ENCODE peak calls at places on chromosomes 16 and 17, in seven cellular contexts. D, N, W, E, Z, Y and B are unnamed samples.

GRCh38 chr17:77432034-77432554 is 291.3 kb downstream of the SEC14L1 start:
- DNase-seq in N (no peak), E (no peak), Z (no peak), Y (no peak), D (no peak), W (no peak), B (no peak)

GRCh38 chr17:76528156-76528527 is 9.4 kb downstream of the CYGB start:
- DNase-seq in E (no peak), Z (no peak), W (peak), N (no peak), D (no peak), Y (no peak), B (no peak)

GRCh38 chr17:77778636-77779524 is 179.6 kb upstream of the TNRC6C start:
- DNase-seq in D (no peak), N (no peak), W (no peak), Y (no peak), Z (no peak), E (no peak), B (no peak)

GRCh38 chr16:23026777-23027362 is 122.4 kb downstream of the USP31 start:
- DNase-seq in E (peak), N (peak), W (peak), Y (no peak), D (peak), Z (peak), B (peak)

GRCh38 chr17:65559802-65560627 is 1.4 kb downstream of the AXIN2 start:
- DNase-seq in Z (peak), N (peak), Y (no peak), E (no peak), W (no peak), D (peak), B (no peak)

GRCh38 chr16:369866-370436 is 387 bp downstream of the MRPL28 start:
- DNase-seq in E (no peak), D (no peak), Y (no peak), Z (peak), N (peak), W (no peak), B (no peak)

GRCh38 chr17:50798424-50799344 is 31.4 kb upstream of the ANKRD40CL start:
- DNase-seq in N (peak), Z (no peak), E (no peak), W (no peak), D (no peak), Y (peak), B (no peak)

GRCh38 chr16:61549332-61549731 is 486.9 kb downstream of the CDH8 start:
- DNase-seq in Y (no peak), D (no peak), N (no peak), Z (no peak), E (no peak), W (no peak), B (no peak)

GRCh38 chr17:55305321-55306087 is 40.7 kb downstream of the HLF start:
- DNase-seq in Z (no peak), D (no peak), E (no peak), Y (no peak), W (no peak), N (no peak), B (no peak)

GRCh38 chr17:39793473-39793872 is 55.7 kb downstream of the GRB7 start:
- DNase-seq in E (no peak), W (no peak), Z (no peak), Y (no peak), N (no peak), D (no peak), B (no peak)

GRCh38 chr16:85428899-85429775 is 184.0 kb upstream of the GSE1 start:
- DNase-seq in Y (no peak), Z (peak), D (no peak), E (no peak), N (no peak), W (no peak), B (no peak)

GRCh38 chr16:535446-536405 is 8.2 kb downstream of the CAPN15 start:
- DNase-seq in E (no peak), Z (no peak), Y (peak), D (no peak), N (no peak), W (peak), B (peak)

GRCh38 chr16:28538733-28539596 is at the start of gene NUPR1:
- DNase-seq in E (no peak), D (no peak), Z (no peak), W (peak), N (peak), Y (no peak), B (peak)

GRCh38 chr16:3020604-3021448 is 658 bp downstream of the TNFRSF12A start:
- DNase-seq in Y (peak), N (peak), E (peak), Z (peak), D (peak), W (peak), B (peak)

GRCh38 chr17:9611557-9611956 is 33.8 kb upstream of the USP43 start:
- DNase-seq in D (no peak), E (no peak), W (no peak), Z (no peak), Y (no peak), N (no peak), B (no peak)

GRCh38 chr17:38509772-38510423 is 81.6 kb downstream of the ARHGAP23 start:
- DNase-seq in E (no peak), W (no peak), Y (no peak), N (peak), Z (no peak), D (peak), B (peak)

GRCh38 chr17:36936455-36936934 is 780 bp upstream of the LHX1 start:
- DNase-seq in E (no peak), N (peak), Y (no peak), W (no peak), Z (peak), D (peak), B (no peak)

GRCh38 chr17:16283705-16284104 is 66.7 kb downstream of the PIGL start:
- DNase-seq in W (peak), Z (no peak), Y (peak), E (no peak), N (no peak), D (no peak), B (peak)

GRCh38 chr17:15922586-15922985 is 22.3 kb upstream of the ADORA2B start:
- DNase-seq in Y (no peak), N (no peak), W (no peak), D (no peak), E (no peak), Z (no peak), B (no peak)

GRCh38 chr16:57987441-57988177 is 12.9 kb downstream of the ZNF319 start:
- DNase-seq in E (no peak), D (no peak), N (no peak), Z (no peak), W (no peak), Y (no peak), B (no peak)

GRCh38 chr17:41962768-41963434 is 3.7 kb upstream of the CNP start:
- DNase-seq in N (peak), Y (peak), W (peak), E (peak), D (peak), Z (peak), B (peak)

GRCh38 chr17:31585280-31585630 is 193.8 kb downstream of the RAB11FIP4 start:
- DNase-seq in D (no peak), Y (no peak), Z (no peak), W (no peak), E (no peak), N (no peak), B (no peak)

GRCh38 chr17:66542967-66543525 is 240.6 kb downstream of the PRKCA start:
- DNase-seq in E (no peak), D (no peak), N (no peak), Z (no peak), Y (no peak), W (peak), B (peak)

GRCh38 chr16:73432794-73433455 is 385.0 kb upstream of the ZFHX3 start:
- DNase-seq in D (no peak), Z (no peak), E (no peak), Y (no peak), N (no peak), W (no peak), B (no peak)

GRCh38 chr16:1674751-1675664 is 3.1 kb upstream of the JPT2 start:
- DNase-seq in Z (no peak), N (peak), Y (peak), W (peak), E (no peak), D (no peak), B (peak)

GRCh38 chr16:88012360-88012759 is 61.1 kb downstream of the BANP start:
- DNase-seq in D (no peak), W (no peak), E (no peak), Z (no peak), Y (no peak), N (no peak), B (peak)

GRCh38 chr16:2757344-2757743 is 4.9 kb downstream of the SRRM2 start:
- DNase-seq in W (no peak), D (no peak), N (no peak), Y (no peak), Z (no peak), E (no peak), B (no peak)

GRCh38 chr17:79874329-79874981 is 35.2 kb upstream of the CBX4 start:
- DNase-seq in D (no peak), E (no peak), Z (no peak), Y (no peak), N (peak), W (peak), B (peak)

GRCh38 chr16:68445458-68445857 is 2.9 kb downstream of the SMPD3 start:
- DNase-seq in Y (peak), W (peak), N (peak), E (peak), Z (peak), D (peak), B (peak)

GRCh38 chr16:84487358-84487757 is 17.1 kb downstream of the MEAK7 start:
- DNase-seq in Y (no peak), Z (peak), W (no peak), N (no peak), D (no peak), E (no peak), B (no peak)

GRCh38 chr17:13597723-13598347 is 3.9 kb downstream of the HS3ST3A1 start:
- DNase-seq in Y (peak), Z (no peak), E (no peak), D (no peak), W (peak), N (peak), B (peak)

GRCh38 chr17:51119415-51120356 is 982 bp downstream of the SPAG9 start:
- DNase-seq in Z (peak), Y (no peak), E (peak), W (peak), D (peak), N (peak), B (peak)

GRCh38 chr16:4327782-4328579 is 12.1 kb downstream of the GLIS2 start:
- DNase-seq in Y (no peak), D (peak), E (peak), N (peak), Z (peak), W (peak), B (peak)

GRCh38 chr17:18004901-18005305 is 32.2 kb downstream of the DRC3 start:
- DNase-seq in W (no peak), Y (no peak), D (peak), N (peak), E (no peak), Z (peak), B (no peak)

GRCh38 chr16:4060823-4061222 is 55.4 kb downstream of the ADCY9 start:
- DNase-seq in W (peak), D (no peak), N (no peak), Y (no peak), Z (no peak), E (no peak), B (no peak)

GRCh38 chr17:66564992-66565465 is 262.6 kb downstream of the PRKCA start:
- DNase-seq in Y (peak), N (peak), Z (peak), W (peak), E (no peak), D (peak), B (peak)

GRCh38 chr17:63984206-63984605 is 11.5 kb upstream of the SCN4A start:
- DNase-seq in Y (no peak), N (no peak), W (peak), Z (no peak), D (no peak), E (no peak), B (no peak)

GRCh38 chr17:51802544-51802943 is 356.0 kb downstream of the CA10 start:
- DNase-seq in N (no peak), E (no peak), Z (no peak), Y (no peak), W (no peak), D (no peak), B (no peak)

GRCh38 chr17:62723842-62724241 is 84.3 kb downstream of the MARCHF10 start:
- DNase-seq in N (peak), Y (no peak), W (peak), E (no peak), Z (no peak), D (peak), B (no peak)

GRCh38 chr16:19164285-19164684 is 3.8 kb upstream of the SYT17 start:
- DNase-seq in E (no peak), W (no peak), Y (no peak), D (no peak), N (no peak), Z (no peak), B (no peak)
- H3K23ac ChIP-seq in E (no peak), W (no peak), Y (no peak), D (no peak), N (no peak), Z (no peak), B (no peak)

GRCh38 chr17:59000022-59000421 is 106.7 kb downstream of the TRIM37 start:
- DNase-seq in Y (no peak), N (no peak), D (no peak), W (no peak), Z (no peak), E (no peak), B (no peak)
- H4K8ac ChIP-seq in Y (no peak), N (no peak), D (no peak), W (no peak), Z (no peak), E (no peak), B (no peak)

GRCh38 chr17:49024523-49024922 is 27.3 kb downstream of the IGF2BP1 start:
- DNase-seq in D (no peak), N (no peak), E (no peak), Y (no peak), W (no peak), Z (no peak), B (no peak)
- H3K23ac ChIP-seq in D (no peak), N (no peak), E (no peak), Y (no peak), W (no peak), Z (no peak), B (no peak)

GRCh38 chr17:81219476-81220180 is 3.1 kb downstream of the CEP131 start:
- DNase-seq in N (no peak), E (no peak), W (no peak), D (no peak), Z (no peak), Y (no peak), B (no peak)

GRCh38 chr17:81221842-81222619 is 734 bp downstream of the CEP131 start:
- DNase-seq in D (no peak), Y (no peak), E (no peak), W (no peak), N (no peak), Z (no peak), B (no peak)

GRCh38 chr17:81222906-81223757 is at the start of gene CEP131:
- DNase-seq in W (peak), Z (peak), D (peak), E (peak), N (peak), Y (peak), B (peak)

GRCh38 chr17:81222620-81222905 is 202 bp downstream of the CEP131 start:
- DNase-seq in D (no peak), W (no peak), N (no peak), Y (no peak), Z (no peak), E (no peak), B (no peak)

DNA sequence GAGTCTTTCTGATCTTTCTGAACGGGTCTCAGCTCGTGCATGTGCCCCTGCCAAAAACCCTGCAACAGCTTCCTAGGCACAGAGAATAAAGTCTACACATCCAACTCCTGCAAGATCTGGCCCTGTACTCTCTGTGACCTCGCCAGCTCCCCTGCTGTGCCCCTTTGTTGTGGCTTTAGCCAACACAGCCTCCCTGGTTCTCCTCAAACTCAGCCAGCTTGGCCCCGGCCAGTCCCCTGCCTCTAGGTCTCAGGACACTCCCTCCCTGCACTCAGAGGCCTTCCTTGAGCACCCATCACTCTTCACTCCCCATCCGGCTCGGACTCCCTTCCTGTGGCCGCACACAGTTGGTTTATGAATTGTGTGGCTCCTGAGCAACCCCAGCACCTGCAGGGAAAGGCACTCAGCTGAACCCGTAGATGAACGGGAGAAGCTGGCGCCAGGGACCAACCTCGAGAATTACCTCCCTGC is 1.4 kb downstream of the CEP131 start:
- DNase-seq in Y (no peak), Z (peak), N (peak), E (peak), W (no peak), D (no peak), B (no peak)
- H4K8ac ChIP-seq in Y (no peak), Z (no peak), N (no peak), E (no peak), W (no peak), D (no peak), B (peak)

DNA sequence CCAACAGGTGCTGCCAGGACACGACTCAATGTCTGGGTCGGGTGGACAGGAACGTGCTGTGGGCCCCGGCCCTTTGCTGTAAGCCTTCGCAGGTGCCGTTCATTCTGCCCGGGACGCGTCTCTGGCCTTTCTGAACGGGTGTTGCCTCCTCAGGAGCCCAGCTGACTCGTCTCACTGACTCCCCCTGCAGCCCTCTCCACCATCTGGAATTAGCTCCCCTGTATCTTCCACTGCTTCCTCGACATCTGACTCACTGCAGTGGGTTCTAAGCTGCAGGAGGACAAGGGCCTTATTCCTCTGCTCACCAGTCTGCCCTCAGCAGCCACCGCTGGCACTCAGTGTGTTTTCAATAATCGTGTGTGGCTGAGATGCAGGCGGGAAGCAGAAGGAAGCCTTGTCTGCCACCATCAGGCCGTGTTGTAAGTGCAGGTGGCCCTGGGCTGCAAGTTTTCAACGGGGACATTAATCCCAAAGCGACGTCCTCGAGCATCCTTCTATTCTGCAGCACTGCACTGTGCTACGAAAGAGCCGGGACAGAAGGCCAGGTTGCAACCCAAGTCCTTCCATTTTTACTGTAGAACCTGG is 256.2 kb downstream of the FOXL1 start:
- DNase-seq in D (peak), N (peak), E (peak), Z (peak), W (peak), Y (no peak), B (peak)
- H3K23ac ChIP-seq in D (no peak), N (peak), E (no peak), Z (no peak), W (no peak), Y (no peak), B (no peak)

DNA sequence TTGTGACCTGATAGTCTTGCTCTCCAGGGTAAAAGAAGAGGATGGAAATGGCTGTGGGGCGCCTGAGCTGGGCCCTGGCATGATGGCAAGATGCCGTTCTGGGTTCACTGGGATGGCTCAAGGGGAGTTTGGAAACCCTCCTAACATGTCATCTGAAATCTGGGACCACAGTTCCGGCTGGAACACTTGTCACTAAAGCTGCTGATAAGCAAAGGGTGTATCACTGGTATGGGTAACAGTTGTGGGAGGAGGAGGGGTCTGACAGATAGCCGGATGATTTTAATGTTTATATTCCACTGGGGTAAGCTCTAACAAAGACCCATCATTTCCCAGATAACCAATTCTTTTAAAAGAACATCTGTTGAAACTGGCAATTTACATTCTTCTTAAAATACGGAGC is 390.2 kb downstream of the WWOX start:
- DNase-seq in E (no peak), Z (no peak), Y (no peak), N (no peak), W (no peak), D (no peak), B (no peak)
- H4K8ac ChIP-seq in E (no peak), Z (no peak), Y (no peak), N (no peak), W (no peak), D (no peak), B (no peak)

GRCh38 chr16:8533509-8533908 is 56.8 kb downstream of the TMEM114 start:
- DNase-seq in N (no peak), W (no peak), Y (no peak), D (no peak), Z (no peak), E (no peak), B (no peak)

GRCh38 chr16:8523932-8524331 is 66.4 kb downstream of the TMEM114 start:
- DNase-seq in N (no peak), D (no peak), Z (no peak), E (no peak), Y (no peak), W (no peak), B (no peak)

GRCh38 chr16:8530756-8531155 is 59.6 kb downstream of the TMEM114 start:
- DNase-seq in Z (no peak), E (no peak), W (no peak), D (no peak), Y (no peak), N (no peak), B (no peak)

GRCh38 chr16:8522757-8523156 is 67.6 kb downstream of the TMEM114 start:
- DNase-seq in E (no peak), N (no peak), Z (no peak), W (no peak), Y (no peak), D (no peak), B (no peak)

DNA sequence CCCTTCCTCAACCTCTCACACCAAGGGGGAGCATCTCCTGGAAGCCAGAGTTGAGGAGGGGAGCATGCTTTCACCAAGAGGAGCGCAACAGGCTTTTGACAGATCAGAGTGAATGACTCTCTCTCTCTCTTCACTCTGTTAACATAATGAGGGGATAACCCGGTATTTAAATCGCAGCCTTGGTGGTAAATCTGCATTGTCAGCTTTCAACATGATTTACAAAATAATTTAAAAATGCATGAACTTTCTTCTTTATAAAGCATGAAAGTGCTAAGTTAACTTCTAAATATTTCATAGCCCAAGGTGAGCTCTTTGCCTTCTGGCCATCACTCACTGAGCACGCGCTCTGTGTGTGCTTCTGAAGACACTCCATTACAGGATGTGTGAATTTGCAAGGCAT is 61.8 kb downstream of the TMEM114 start:
- DNase-seq in Y (no peak), W (no peak), E (no peak), D (no peak), Z (no peak), N (no peak), B (no peak)
- H3K23ac ChIP-seq in Y (no peak), W (no peak), E (no peak), D (no peak), Z (no peak), N (no peak), B (no peak)

DNA sequence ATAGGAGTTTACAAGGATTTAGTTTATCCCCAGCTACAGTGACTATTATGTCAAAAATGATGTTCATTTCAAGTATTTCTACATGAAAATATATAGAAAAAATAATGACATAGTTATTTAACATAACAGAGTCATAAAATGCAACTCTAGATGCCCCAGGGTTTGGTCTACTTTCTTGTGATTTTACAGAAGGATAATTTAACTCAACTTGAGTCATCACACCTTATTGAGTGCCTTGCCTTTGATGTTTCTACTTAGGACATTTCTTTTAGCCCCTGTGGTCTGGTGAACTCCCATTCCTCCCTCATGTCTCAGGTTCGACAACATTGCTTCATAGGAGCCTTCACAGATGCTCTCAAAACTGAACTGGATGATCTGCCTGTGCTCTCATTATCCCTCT is 2.0 kb downstream of the KRT20 start:
- DNase-seq in N (no peak), W (no peak), E (no peak), D (no peak), Z (no peak), Y (peak), B (no peak)
- H4K8ac ChIP-seq in N (no peak), W (no peak), E (no peak), D (no peak), Z (no peak), Y (no peak), B (no peak)